ENCODE peak calls at places on chromosomes 12 and 14, in seven cellular contexts. L, K, B, G, D, Y and A are unnamed samples.

GRCh38 chr12:77016621-77017020 is 48.7 kb downstream of the E2F7 start:
- DNase-seq in G (no peak), L (no peak), B (no peak), Y (no peak), D (no peak), K (no peak), A (no peak)

GRCh38 chr14:104341532-104342434 is 203.4 kb downstream of the KIF26A start:
- DNase-seq in K (no peak), Y (peak; percentile 96), G (peak; percentile 59), L (no peak), B (peak; percentile 97), D (no peak), A (peak; percentile 76)

GRCh38 chr12:52126605-52127578 is 47.4 kb downstream of the SMIM41 start:
- DNase-seq in G (no peak), Y (peak; percentile 75), B (peak; percentile 2), K (no peak), L (no peak), D (no peak), A (no peak)

GRCh38 chr14:77989441-77989891 is 180.7 kb upstream of the NRXN3 start:
- DNase-seq in L (no peak), B (no peak), Y (no peak), D (no peak), K (no peak), G (no peak), A (no peak)

GRCh38 chr12:91111366-91112321 is at the start of gene LUM:
- DNase-seq in B (no peak), G (no peak), L (no peak), D (peak; percentile 60), K (no peak), Y (no peak), A (peak; percentile 78)

GRCh38 chr12:4153343-4153892 is 120.1 kb upstream of the CCND2 start:
- DNase-seq in D (no peak), B (no peak), G (peak; percentile 96), L (peak; percentile 49), K (no peak), Y (no peak), A (no peak)

GRCh38 chr14:101184104-101184455 is 280.6 kb upstream of the RTL1 start:
- DNase-seq in K (no peak), B (no peak), L (no peak), D (no peak), G (no peak), Y (no peak), A (no peak)

GRCh38 chr14:87184180-87184579 is 808.8 kb downstream of the GALC start:
- DNase-seq in Y (no peak), B (no peak), L (no peak), D (no peak), K (no peak), G (no peak), A (no peak)

GRCh38 chr14:83874662-83875061 is 1655.3 kb upstream of the FLRT2 start:
- DNase-seq in B (no peak), Y (no peak), K (no peak), D (peak; percentile 4), L (no peak), G (no peak), A (no peak)

GRCh38 chr12:108701779-108702435 is 29.4 kb downstream of the CORO1C start:
- DNase-seq in L (no peak), D (no peak), B (no peak), G (peak; percentile 31), Y (no peak), K (no peak), A (no peak)

GRCh38 chr12:124114316-124114715 is 141.3 kb downstream of the ZNF664 start:
- DNase-seq in B (no peak), Y (no peak), G (no peak), L (no peak), K (no peak), D (no peak), A (no peak)

GRCh38 chr12:68158427-68158826 is 1.1 kb downstream of the IFNG start:
- DNase-seq in D (peak; percentile 7), Y (no peak), B (no peak), K (peak; percentile 29), L (peak; percentile 4), G (peak; percentile 57), A (no peak)

GRCh38 chr14:50961606-50962259 is 17.4 kb upstream of the PYGL start:
- DNase-seq in Y (no peak), G (no peak), K (no peak), B (no peak), D (peak; percentile 54), L (no peak), A (no peak)

GRCh38 chr12:9702239-9702638 is 30.7 kb downstream of the CLECL1 start:
- DNase-seq in G (peak; percentile 80), Y (no peak), K (peak; percentile 22), D (no peak), L (peak; percentile 65), B (no peak), A (no peak)

GRCh38 chr12:3168775-3169221 is 91.6 kb downstream of the TSPAN9 start:
- DNase-seq in Y (no peak), B (peak; percentile 38), D (peak; percentile 63), K (no peak), G (peak; percentile 81), L (no peak), A (peak; percentile 81)

GRCh38 chr14:34036319-34036761 is 85.5 kb upstream of the EGLN3 start:
- DNase-seq in B (no peak), L (no peak), D (no peak), K (no peak), G (no peak), Y (no peak), A (no peak)

GRCh38 chr14:23653046-23653445 is 16.9 kb downstream of the DHRS2 start:
- DNase-seq in D (no peak), L (no peak), Y (no peak), G (no peak), K (no peak), B (no peak), A (no peak)

GRCh38 chr14:79136437-79137430 is 966.6 kb downstream of the NRXN3 start:
- DNase-seq in B (no peak), D (no peak), G (no peak), Y (no peak), K (no peak), L (no peak), A (no peak)

GRCh38 chr14:36525746-36526099 is 5.7 kb upstream of the NKX2-1 start:
- DNase-seq in G (no peak), B (no peak), D (no peak), L (no peak), Y (no peak), K (no peak), A (no peak)

GRCh38 chr14:59331217-59331616 is 134.0 kb downstream of the GPR135 start:
- DNase-seq in G (no peak), K (no peak), D (no peak), L (no peak), Y (no peak), B (no peak), A (no peak)

GRCh38 chr14:97878727-97879126 is 1081.5 kb downstream of the VRK1 start:
- DNase-seq in L (peak; percentile 47), Y (no peak), D (peak; percentile 7), K (no peak), B (no peak), G (peak; percentile 23), A (peak; percentile 65)

GRCh38 chr14:91244501-91244901 is at the start of gene GPR68:
- DNase-seq in B (no peak), K (no peak), L (no peak), Y (peak; percentile 71), D (peak; percentile 81), G (peak; percentile 49), A (peak; percentile 80)

GRCh38 chr14:67265131-67265530 is 23.9 kb downstream of the PALS1 start:
- DNase-seq in L (no peak), D (peak; percentile 6), G (no peak), B (no peak), Y (no peak), K (no peak), A (peak; percentile 45)

GRCh38 chr12:29544428-29545101 is 47.1 kb upstream of the OVCH1 start:
- DNase-seq in G (no peak), B (no peak), Y (no peak), D (no peak), K (no peak), L (no peak), A (no peak)

GRCh38 chr14:102939820-102940561 is 17.5 kb downstream of the AMN start:
- DNase-seq in B (no peak), G (no peak), D (no peak), K (no peak), Y (no peak), L (no peak), A (no peak)

GRCh38 chr14:92844220-92844619 is 50.1 kb downstream of the GOLGA5 start:
- DNase-seq in K (no peak), G (peak; percentile 60), B (no peak), L (no peak), Y (no peak), D (peak; percentile 12), A (peak; percentile 7)

GRCh38 chr14:43754838-43755237 is 752.2 kb downstream of the FSCB start:
- DNase-seq in D (no peak), K (no peak), B (no peak), G (no peak), L (no peak), Y (no peak), A (no peak)

GRCh38 chr12:43957732-43958131 is 121.9 kb downstream of the TMEM117 start:
- DNase-seq in G (peak; percentile 38), Y (peak; percentile 7), B (peak; percentile 18), L (peak; percentile 3), D (peak; percentile 71), K (no peak), A (peak; percentile 6)

GRCh38 chr14:94575730-94576585 is 5.3 kb upstream of the SERPINA5 start:
- DNase-seq in K (no peak), L (no peak), Y (no peak), B (no peak), D (peak; percentile 18), G (no peak), A (peak; percentile 83)